ENCODE peak calls at places on chromosome 18, in six cellular contexts. Y is lower leg skin, O is A549, S is upper lobe of left lung, C is right lobe of liver, J is uterus. N is an unnamed sample.

GRCh38 chr18:33673689-33674088 is 95.7 kb downstream of the ASXL3 start:
- DNase-seq in Y (no peak), O (no peak), S (no peak), C (no peak), J (no peak), N (no peak)

GRCh38 chr18:44826418-44827259 is 146.0 kb downstream of the SETBP1 start:
- DNase-seq in Y (peak; percentile 93), O (peak; percentile 66), S (peak; percentile 69), C (no peak), J (peak; percentile 78), N (no peak)

GRCh38 chr18:458016-458415 is 42.5 kb downstream of the COLEC12 start:
- DNase-seq in Y (no peak), O (no peak), S (no peak), C (no peak), J (no peak), N (no peak)

GRCh38 chr18:43665239-43665788 is 388.0 kb upstream of the SYT4 start:
- DNase-seq in Y (no peak), O (no peak), S (no peak), C (no peak), J (no peak), N (peak; percentile 1)

GRCh38 chr18:72762505-72763122 is 105.2 kb downstream of the NETO1 start:
- DNase-seq in Y (no peak), O (peak; percentile 49), S (no peak), C (no peak), J (no peak), N (no peak)

GRCh38 chr18:13831864-13832508 is 8.0 kb downstream of the MC5R start:
- DNase-seq in Y (no peak), O (peak; percentile 18), S (no peak), C (no peak), J (no peak), N (no peak)

GRCh38 chr18:31509571-31509970 is 11.6 kb downstream of the DSG2 start:
- DNase-seq in Y (no peak), O (no peak), S (no peak), C (no peak), J (no peak), N (no peak)

GRCh38 chr18:39840406-39840805 is 2114.6 kb upstream of the PIK3C3 start:
- DNase-seq in Y (no peak), O (no peak), S (no peak), C (no peak), J (no peak), N (no peak)

GRCh38 chr18:59220784-59221765 is 1.1 kb downstream of the GRP start:
- DNase-seq in Y (no peak), O (no peak), S (no peak), C (no peak), J (no peak), N (no peak)

GRCh38 chr18:42296723-42297122 is 341.7 kb downstream of the PIK3C3 start:
- DNase-seq in Y (no peak), O (no peak), S (no peak), C (no peak), J (no peak), N (no peak)

GRCh38 chr18:32848836-32849235 is 76.0 kb upstream of the KLHL14 start:
- DNase-seq in Y (no peak), O (no peak), S (no peak), C (no peak), J (no peak), N (no peak)

GRCh38 chr18:31685097-31686082 is 1.0 kb upstream of the B4GALT6 start:
- DNase-seq in Y (no peak), O (peak; percentile 79), S (peak; percentile 58), C (peak; percentile 74), J (peak; percentile 45), N (peak; percentile 26)

GRCh38 chr18:28015671-28016070 is 161.3 kb downstream of the CDH2 start:
- DNase-seq in Y (no peak), O (no peak), S (no peak), C (no peak), J (no peak), N (no peak)

GRCh38 chr18:32670727-32671126 is 102.1 kb downstream of the KLHL14 start:
- DNase-seq in Y (no peak), O (no peak), S (no peak), C (no peak), J (no peak), N (no peak)

GRCh38 chr18:79750980-79751571 is 46.7 kb upstream of the KCNG2 start:
- DNase-seq in Y (peak; percentile 61), O (no peak), S (peak; percentile 26), C (peak; percentile 94), J (no peak), N (no peak)

GRCh38 chr18:60099709-60100108 is 199.9 kb downstream of the PMAIP1 start:
- DNase-seq in Y (no peak), O (no peak), S (no peak), C (no peak), J (no peak), N (no peak)

GRCh38 chr18:79900610-79901570 is 50.6 kb downstream of the SLC66A2 start:
- DNase-seq in Y (peak; percentile 72), O (no peak), S (peak; percentile 20), C (no peak), J (no peak), N (no peak)

GRCh38 chr18:55732227-55733106 is 144.5 kb upstream of the TCF4 start:
- DNase-seq in Y (no peak), O (no peak), S (no peak), C (no peak), J (no peak), N (no peak)

GRCh38 chr18:75230210-75231052 is 19.8 kb downstream of the TSHZ1 start:
- DNase-seq in Y (no peak), O (no peak), S (no peak), C (no peak), J (no peak), N (no peak)

GRCh38 chr18:35376393-35376741 is 770 bp downstream of the ZNF396 start:
- DNase-seq in Y (no peak), O (no peak), S (peak; percentile 58), C (peak; percentile 67), J (no peak), N (no peak)

GRCh38 chr18:23550898-23551297 is 35.4 kb downstream of the NPC1 start:
- DNase-seq in Y (peak; percentile 3), O (no peak), S (no peak), C (no peak), J (no peak), N (no peak)
- TF ChIP-seq POLR2A in Y (no peak), O (no peak), S (no peak), C (no peak), J (no peak), N (no peak)

GRCh38 chr18:25298853-25299274 is 53.1 kb downstream of the ZNF521 start:
- DNase-seq in Y (no peak), O (no peak), S (peak; percentile 27), C (no peak), J (no peak), N (no peak)
- TF ChIP-seq POLR2A in Y (no peak), O (no peak), S (no peak), C (no peak), J (no peak), N (no peak)

DNA sequence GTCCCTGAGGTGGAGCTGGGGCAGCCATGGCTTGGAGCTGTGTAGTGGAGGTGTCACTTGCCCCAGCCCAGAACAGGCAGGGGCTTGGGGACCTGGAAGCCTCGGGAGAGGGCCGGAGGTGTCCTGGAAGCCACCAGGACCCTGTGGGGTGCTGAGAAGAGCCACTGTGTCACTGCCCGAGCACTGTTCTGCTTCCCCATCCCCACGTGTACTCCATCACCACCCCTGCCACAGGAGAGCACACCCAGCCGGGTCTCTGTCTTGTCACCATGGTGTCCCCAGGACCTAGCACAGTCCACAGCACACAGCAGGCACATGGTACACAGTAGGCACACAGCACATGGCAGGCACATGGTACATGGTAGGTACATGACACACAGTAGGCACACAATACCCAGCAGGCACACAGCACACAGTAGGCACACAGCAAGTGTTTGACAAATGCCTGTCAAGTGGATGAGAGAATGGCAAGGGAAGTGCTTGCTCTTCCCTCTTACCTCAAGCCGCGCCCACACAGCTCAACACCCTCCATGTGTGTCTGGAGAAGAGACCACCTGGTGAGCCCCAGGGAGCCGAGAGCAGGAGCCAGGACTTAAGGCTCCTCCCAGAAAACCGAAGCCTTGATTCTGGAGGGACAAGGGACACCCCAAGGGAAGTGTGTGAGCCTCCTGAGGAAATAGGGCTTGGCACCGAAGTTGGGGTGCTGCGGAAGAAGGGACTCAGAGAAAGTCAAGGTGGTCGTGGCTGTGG is 13.3 kb downstream of the MBP start:
- DNase-seq in Y (peak; percentile 78), O (no peak), S (peak; percentile 19), C (no peak), J (no peak), N (no peak)
- TF ChIP-seq POLR2A in Y (no peak), O (no peak), S (no peak), C (no peak), J (no peak), N (no peak)

DNA sequence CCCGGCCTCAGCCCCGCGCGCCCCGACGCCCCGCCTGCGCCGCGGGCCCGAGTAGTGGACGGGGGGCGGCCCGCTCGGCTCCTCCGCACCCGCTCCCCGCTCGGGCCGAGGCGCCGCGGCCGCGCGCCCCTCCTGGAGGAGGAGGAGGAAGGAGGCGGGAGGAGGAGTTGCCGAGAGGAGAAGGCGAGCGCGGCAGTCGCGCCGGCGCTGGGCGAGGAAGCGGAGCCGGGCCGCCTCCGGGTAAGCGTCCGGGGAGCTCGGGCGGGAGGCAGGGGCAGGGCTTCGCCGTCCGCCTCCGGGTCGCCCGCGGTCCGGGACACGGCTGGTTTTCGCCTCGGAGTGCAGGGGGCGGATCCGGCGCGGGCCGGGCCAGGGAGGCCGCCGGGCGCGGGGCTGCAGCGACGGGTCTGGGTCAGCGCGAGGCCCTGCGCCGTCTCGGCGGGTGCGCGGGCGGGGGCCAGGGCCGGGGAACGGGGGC is at the start of gene SOCS6:
- DNase-seq in Y (peak; percentile 88), O (no peak), S (peak; percentile 49), C (peak; percentile 70), J (peak; percentile 51), N (no peak)
- TF ChIP-seq POLR2A in Y (peak; percentile 53), O (peak; percentile 58), S (no peak), C (peak; percentile 70), J (no peak), N (peak; percentile 92)

DNA sequence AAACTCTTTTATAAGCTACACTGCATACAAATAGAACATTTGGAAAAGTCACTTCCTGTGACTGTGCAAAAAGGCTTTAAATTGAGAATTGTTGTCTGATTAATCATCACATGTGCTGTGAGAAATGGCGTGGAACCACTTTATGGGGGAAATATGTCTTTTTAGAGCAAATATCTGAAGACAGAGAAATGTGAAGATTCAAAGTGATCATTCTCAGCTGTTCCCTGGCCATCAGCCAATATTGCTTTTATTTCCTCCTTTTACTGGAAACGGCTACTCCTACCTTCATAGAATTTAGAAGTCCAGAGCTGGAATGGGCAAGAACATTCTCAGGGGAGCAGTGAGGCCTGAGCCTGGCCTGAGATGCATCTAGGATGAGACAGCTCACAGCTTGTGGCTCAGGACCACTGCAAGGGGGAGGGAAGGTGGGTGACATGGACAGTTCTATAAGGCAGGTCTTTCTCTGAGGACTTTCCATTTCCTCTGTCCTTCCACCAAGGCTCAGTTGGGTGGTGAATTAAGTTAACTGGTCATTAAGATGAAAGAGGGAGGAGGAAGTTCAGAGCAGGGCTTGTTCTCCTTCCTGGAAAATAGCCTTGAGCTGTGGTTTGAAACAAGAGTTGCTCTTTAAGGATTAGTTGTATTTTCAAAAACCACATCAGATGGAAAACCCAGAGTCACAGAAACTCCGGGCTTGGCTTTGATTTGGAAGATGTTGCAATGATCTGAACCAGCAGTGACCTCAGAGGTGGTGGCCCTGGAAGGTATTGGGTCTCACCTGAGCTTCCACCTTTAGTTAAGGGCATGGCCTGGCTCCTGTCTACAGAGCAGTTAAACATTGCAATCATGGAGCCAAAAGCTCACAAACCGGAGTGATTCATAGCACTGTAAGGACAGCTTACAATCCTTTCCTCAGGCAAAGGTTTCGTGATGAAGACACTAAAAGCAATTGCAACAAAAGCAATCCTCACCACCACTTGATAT is 144.3 kb downstream of the VAPA start:
- DNase-seq in Y (no peak), O (peak; percentile 2), S (no peak), C (no peak), J (no peak), N (no peak)
- TF ChIP-seq POLR2A in Y (no peak), O (no peak), S (no peak), C (no peak), J (no peak), N (no peak)